ENCODE peak calls at places on chromosomes 5 and 9, in seven cellular contexts. A, U, H, S, T, F and P are unnamed samples.
A peak's percentile ranks its signal among the peaks of the same experiment; 100 is the strongest.

GRCh38 chr5:75678155-75678554 is 39.1 kb downstream of the POC5 start:
- DNase-seq in U (no peak), H (no peak), T (no peak), A (no peak), F (no peak), S (no peak), P (no peak)

GRCh38 chr5:109316631-109317030 is 93.1 kb downstream of the PJA2 start:
- DNase-seq in T (no peak), A (no peak), U (no peak), H (no peak), S (no peak), F (no peak), P (no peak)

GRCh38 chr9:88992556-88992955 is 1.3 kb downstream of the S1PR3 start:
- DNase-seq in F (no peak), A (no peak), H (no peak), U (no peak), S (no peak), T (no peak), P (no peak)

GRCh38 chr5:95591490-95591901 is 28.4 kb upstream of the GPR150 start:
- DNase-seq in A (peak; percentile 34), F (peak; percentile 43), H (no peak), S (no peak), U (no peak), T (no peak), P (peak; percentile 52)

GRCh38 chr9:437066-438015 is 222.7 kb downstream of the DOCK8 start:
- DNase-seq in H (no peak), T (peak; percentile 46), U (no peak), F (peak; percentile 86), A (peak; percentile 69), S (no peak), P (no peak)

GRCh38 chr5:59999056-59999455 is 105.5 kb upstream of the PDE4D start:
- DNase-seq in T (peak; percentile 27), H (no peak), S (no peak), A (no peak), U (no peak), F (peak; percentile 34), P (no peak)

GRCh38 chr5:178564386-178564785 is 25.8 kb downstream of the COL23A1 start:
- DNase-seq in A (no peak), H (no peak), U (no peak), F (no peak), T (no peak), S (no peak), P (no peak)

GRCh38 chr5:96572864-96573512 is 89.2 kb upstream of the CAST start:
- DNase-seq in T (no peak), U (no peak), S (no peak), F (peak; percentile 76), A (peak; percentile 86), H (peak; percentile 4), P (no peak)

GRCh38 chr9:631596-631995 is 209.9 kb upstream of the DMRT1 start:
- DNase-seq in S (no peak), T (no peak), U (no peak), H (peak; percentile 98), A (no peak), F (no peak), P (no peak)

GRCh38 chr9:105911104-105911911 is 217.0 kb downstream of the TMEM38B start:
- DNase-seq in T (no peak), S (no peak), F (peak; percentile 11), H (no peak), A (peak; percentile 72), U (no peak), P (no peak)

GRCh38 chr5:62139741-62140140 is 166.3 kb upstream of the KIF2A start:
- DNase-seq in F (no peak), A (no peak), H (peak; percentile 11), S (no peak), U (no peak), T (no peak), P (no peak)

GRCh38 chr5:142904421-142904820 is 134.2 kb downstream of the ARHGAP26 start:
- DNase-seq in T (no peak), S (no peak), H (no peak), U (no peak), A (peak; percentile 94), F (no peak), P (no peak)

GRCh38 chr9:136625101-136626065 is 37.3 kb upstream of the EGFL7 start:
- DNase-seq in A (no peak), S (peak; percentile 82), U (peak; percentile 95), T (peak; percentile 80), F (no peak), H (peak; percentile 70), P (peak; percentile 27)

GRCh38 chr9:115845648-115846312 is 307.8 kb upstream of the PAPPA start:
- DNase-seq in T (peak; percentile 55), A (peak; percentile 70), F (peak; percentile 18), U (no peak), H (no peak), S (no peak), P (no peak)

DNA sequence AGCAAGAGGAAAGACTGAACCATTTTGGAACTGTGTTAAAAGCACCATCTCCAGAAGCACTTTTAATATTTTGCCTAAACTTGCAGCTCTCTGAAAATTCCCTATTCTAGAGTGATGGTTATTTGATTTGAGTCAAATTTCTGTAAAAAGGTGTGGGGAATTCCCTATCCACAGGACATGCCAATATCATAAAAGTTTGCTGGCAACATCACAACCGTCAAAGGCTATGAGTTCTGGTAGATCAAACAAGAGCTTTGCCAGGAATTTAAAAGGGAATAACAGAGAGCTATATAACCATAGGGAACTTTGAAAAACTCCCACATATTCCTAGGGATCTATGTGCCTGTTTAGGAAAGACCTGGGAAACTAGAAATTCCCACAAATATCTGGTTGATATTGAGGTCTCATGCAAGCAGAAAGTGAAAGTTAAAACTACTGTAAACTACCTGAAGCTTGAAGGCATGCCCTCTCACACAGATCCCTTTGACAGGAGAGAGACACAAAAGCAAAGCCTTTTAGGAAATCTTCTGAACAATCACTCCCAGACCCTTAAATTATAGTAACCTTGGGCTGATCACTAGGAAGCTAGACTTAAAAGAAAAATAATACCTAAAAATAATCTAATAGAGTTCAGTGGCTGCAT is 549.9 kb downstream of the ANXA1 start:
- DNase-seq in F (no peak), S (no peak), H (no peak), T (no peak), U (no peak), A (no peak), P (no peak)
- TF ChIP-seq CTCF in F (no peak), S (no peak), H (no peak), T (no peak), U (no peak), A (no peak), P (no peak)

DNA sequence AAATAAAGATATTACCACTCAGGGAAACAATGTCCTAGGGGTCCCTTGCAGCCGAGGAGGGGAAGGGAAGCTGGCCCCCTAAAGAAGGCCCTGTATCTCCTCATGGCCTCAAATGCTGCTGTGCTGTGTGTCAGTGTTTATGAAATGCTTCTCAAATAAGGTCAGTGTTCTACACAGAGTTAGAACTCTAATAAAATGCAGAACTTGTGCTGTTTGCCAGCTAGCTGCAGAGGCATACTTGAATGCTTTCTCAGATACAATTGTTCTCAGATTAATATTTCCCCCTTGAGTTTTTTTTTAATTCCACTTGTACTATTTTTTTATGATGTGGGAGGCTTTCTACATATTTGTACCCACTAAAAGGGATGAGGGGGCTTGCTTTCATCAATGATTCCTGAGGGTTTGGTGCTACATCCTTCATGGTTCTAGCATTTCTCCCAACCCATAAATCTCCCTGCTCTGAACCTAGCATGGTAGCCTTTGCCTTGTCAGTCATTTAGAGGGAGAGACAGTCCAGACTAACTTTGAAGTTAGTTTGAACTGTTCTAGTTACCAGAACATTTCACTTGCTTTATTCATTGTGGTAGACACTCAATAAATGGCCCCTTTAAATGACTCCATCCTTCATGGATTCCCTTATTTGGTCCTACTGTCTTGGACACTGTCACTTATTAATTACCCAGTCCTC is 12.7 kb downstream of the SLIT3 start:
- DNase-seq in U (no peak), A (no peak), F (no peak), T (no peak), H (no peak), S (no peak), P (no peak)
- H3K4me3 ChIP-seq in U (no peak overlapping the region), A (no peak overlapping the region), F (no peak overlapping the region), T (no peak overlapping the region), H (no peak overlapping the region), S (no peak overlapping the region), P (no peak overlapping the region)

GRCh38 chr5:146213210-146213838 is 9.9 kb downstream of the RBM27 start:
- DNase-seq in U (no peak), H (peak; percentile 20), T (peak; percentile 39), S (no peak), A (no peak), F (no peak), P (no peak)

GRCh38 chr5:146203872-146204192 is 427 bp downstream of the RBM27 start:
- DNase-seq in T (no peak), U (no peak), A (no peak), S (no peak), H (no peak), F (no peak), P (no peak)

GRCh38 chr5:146205499-146206202 is 2.2 kb downstream of the RBM27 start:
- DNase-seq in A (no peak), T (no peak), F (no peak), H (peak; percentile 21), S (no peak), U (no peak), P (peak; percentile 24)

GRCh38 chr5:146206257-146206656 is 2.9 kb downstream of the RBM27 start:
- DNase-seq in S (no peak), F (no peak), H (no peak), U (no peak), A (no peak), T (no peak), P (no peak)

GRCh38 chr5:146208916-146209522 is 5.6 kb downstream of the RBM27 start:
- DNase-seq in F (no peak), T (no peak), U (no peak), A (no peak), S (peak; percentile 26), H (no peak), P (no peak)
- TF ChIP-seq CTCF in F (peak; percentile 12), T (no peak), U (no peak), A (peak; percentile 33), S (peak; percentile 33), H (no peak), P (peak; percentile 10)

GRCh38 chr5:169650701-169651331 is 13.7 kb downstream of the DOCK2 start:
- DNase-seq in A (no peak), H (peak; percentile 65), U (no peak), S (no peak), F (no peak), T (no peak), P (peak; percentile 88)

GRCh38 chr5:169649486-169649885 is 12.4 kb downstream of the DOCK2 start:
- DNase-seq in S (no peak), A (no peak), F (no peak), U (no peak), T (no peak), H (no peak), P (peak; percentile 71)

GRCh38 chr5:169648725-169649124 is 11.7 kb downstream of the DOCK2 start:
- DNase-seq in S (no peak), F (no peak), T (no peak), A (no peak), U (no peak), H (no peak), P (no peak)

GRCh38 chr5:169652057-169652456 is 15.0 kb downstream of the DOCK2 start:
- DNase-seq in A (no peak), F (no peak), U (peak; percentile 38), H (no peak), T (no peak), S (no peak), P (no peak)

DNA sequence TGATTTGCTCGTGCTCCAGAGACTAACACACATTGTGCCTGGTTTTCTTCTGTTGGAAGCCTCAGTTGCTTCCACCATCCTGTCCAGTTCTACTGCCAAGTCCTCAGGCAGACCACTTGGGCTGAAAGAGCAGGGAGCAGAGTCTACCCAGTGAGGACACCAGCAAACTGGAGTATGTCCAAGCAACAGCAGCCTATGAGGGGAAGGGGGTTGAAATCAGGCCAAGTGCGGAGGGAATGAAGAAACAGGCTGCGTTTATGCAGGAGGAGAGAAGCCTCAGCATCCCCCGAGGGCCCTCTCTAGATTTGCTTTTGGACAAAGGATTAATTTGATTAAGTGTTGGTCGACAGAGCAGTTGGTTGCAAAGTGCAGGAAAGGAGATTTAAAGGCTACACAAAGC is 14.5 kb downstream of the DOCK2 start:
- DNase-seq in S (peak; percentile 33), A (no peak), H (no peak), U (no peak), T (no peak), F (no peak), P (no peak)
- H3K4me3 ChIP-seq in S (peak overlapping the region; percentile 27), A (no peak overlapping the region), H (no peak overlapping the region), U (no peak overlapping the region), T (no peak overlapping the region), F (no peak overlapping the region), P (peak overlapping the region; percentile 44)